ENCODE peak calls at places on chromosomes 4 and X, in eight cellular contexts. V is stimulated activated CD8-positive, alpha-beta memory T cell treated with anti-CD3 and anti-CD28 coated beads, Interleukin-4, amount 100 ng/mL, for 1 hour; S is NCI-H1092; I is iris pigment epithelial cell; U is pons; C is T-helper 1 cell; A is activated CD4-positive, alpha-beta T cell treated with anti-CD3 and anti-CD28 coated beads for 48 hours; D is neuronal stem cell. Q is an unnamed sample.

GRCh38 chr4:147340547-147341225 is 140.2 kb upstream of the EDNRA start:
- DNase-seq in V (no peak), S (no peak), I (peak), U (peak), C (no peak), A (no peak), D (no peak), Q (no peak)

GRCh38 chrX:9851890-9852289 is 65.7 kb downstream of the SHROOM2 start:
- DNase-seq in V (no peak), S (no peak), I (no peak), U (no peak), C (no peak), A (no peak), D (no peak), Q (no peak)

GRCh38 chr4:68388347-68388746 is 38.5 kb upstream of the YTHDC1 start:
- DNase-seq in V (no peak), S (no peak), I (no peak), U (no peak), C (no peak), A (no peak), D (no peak), Q (no peak)

GRCh38 chrX:50812995-50813842 is 775 bp downstream of the SHROOM4 start:
- DNase-seq in V (no peak), S (no peak), I (peak), U (no peak), C (no peak), A (peak), D (peak), Q (no peak)

GRCh38 chrX:107429090-107429489 is 20.4 kb upstream of the FRMPD3 start:
- DNase-seq in V (no peak), S (no peak), I (peak), U (no peak), C (no peak), A (peak), D (no peak), Q (peak)

GRCh38 chr4:48223633-48224295 is 45.9 kb downstream of the TEC start:
- DNase-seq in V (no peak), S (no peak), I (peak), U (no peak), C (no peak), A (no peak), D (no peak), Q (no peak)

GRCh38 chrX:43592597-43592996 is 63.5 kb upstream of the MAOA start:
- DNase-seq in V (no peak), S (no peak), I (peak), U (no peak), C (no peak), A (no peak), D (no peak), Q (no peak)

GRCh38 chr4:175054980-175055379 is 136.8 kb downstream of the ADAM29 start:
- DNase-seq in V (no peak), S (peak), I (no peak), U (no peak), C (no peak), A (no peak), D (no peak), Q (no peak)

GRCh38 chr4:76696109-76696508 is 201.8 kb downstream of the SOWAHB start:
- DNase-seq in V (no peak), S (peak), I (no peak), U (no peak), C (no peak), A (no peak), D (peak), Q (peak)

GRCh38 chr4:4541040-4541631 is 712 bp downstream of the STX18 start:
- DNase-seq in V (no peak), S (no peak), I (peak), U (peak), C (no peak), A (peak), D (no peak), Q (peak)

GRCh38 chrX:109889289-109890006 is 113.5 kb upstream of the TMEM164 start:
- DNase-seq in V (no peak), S (no peak), I (peak), U (peak), C (no peak), A (no peak), D (no peak), Q (no peak)

GRCh38 chr4:13990596-13991589 is 363.4 kb upstream of the BOD1L1 start:
- DNase-seq in V (no peak), S (no peak), I (peak), U (no peak), C (no peak), A (no peak), D (no peak), Q (no peak)

GRCh38 chrX:38796926-38797325 is 4.3 kb upstream of the MID1IP1 start:
- DNase-seq in V (no peak), S (no peak), I (peak), U (no peak), C (no peak), A (no peak), D (no peak), Q (no peak)

GRCh38 chrX:76279007-76279406 is 106.1 kb downstream of the PBDC1 start:
- DNase-seq in V (no peak), S (peak), I (peak), U (peak), C (no peak), A (peak), D (peak), Q (peak)

GRCh38 chr4:12956026-12956425 is 528.1 kb downstream of the RAB28 start:
- DNase-seq in V (no peak), S (no peak), I (no peak), U (no peak), C (no peak), A (no peak), D (no peak), Q (no peak)

GRCh38 chr4:47145630-47146029 is 114.3 kb downstream of the GABRB1 start:
- DNase-seq in V (no peak), S (no peak), I (peak), U (no peak), C (no peak), A (no peak), D (no peak), Q (no peak)

GRCh38 chrX:36422368-36422767 is 502.8 kb downstream of the CFAP47 start:
- DNase-seq in V (no peak), S (no peak), I (no peak), U (no peak), C (no peak), A (no peak), D (no peak), Q (no peak)

GRCh38 chr4:142886566-142886965 is 40.5 kb upstream of the INPP4B start:
- DNase-seq in V (no peak), S (no peak), I (no peak), U (no peak), C (no peak), A (no peak), D (no peak), Q (no peak)

GRCh38 chr4:155960522-155960921 is 6.9 kb upstream of the CTSO start:
- DNase-seq in V (no peak), S (no peak), I (peak), U (peak), C (no peak), A (no peak), D (no peak), Q (peak)

GRCh38 chr4:86117781-86118302 is 242.0 kb downstream of the MAPK10 start:
- DNase-seq in V (no peak), S (no peak), I (peak), U (no peak), C (no peak), A (no peak), D (no peak), Q (no peak)

GRCh38 chr4:93368968-93369367 is 459.6 kb upstream of the ATOH1 start:
- DNase-seq in V (no peak), S (no peak), I (no peak), U (no peak), C (no peak), A (no peak), D (no peak), Q (no peak)

GRCh38 chr4:73801692-73802091 is 34.8 kb upstream of the CXCL6 start:
- DNase-seq in V (no peak), S (no peak), I (no peak), U (no peak), C (no peak), A (no peak), D (no peak), Q (no peak)

GRCh38 chr4:32662803-32663202 is 1942.6 kb downstream of the PCDH7 start:
- DNase-seq in V (no peak), S (no peak), I (no peak), U (no peak), C (no peak), A (no peak), D (no peak), Q (no peak)

GRCh38 chr4:132297346-132297745 is 851.7 kb upstream of the PCDH10 start:
- DNase-seq in V (no peak), S (no peak), I (no peak), U (no peak), C (no peak), A (no peak), D (no peak), Q (no peak)

GRCh38 chr4:76984788-76985211 is 35.2 kb downstream of the SEPTIN11 start:
- DNase-seq in V (no peak), S (no peak), I (peak), U (peak), C (no peak), A (no peak), D (peak), Q (no peak)

GRCh38 chrX:153411255-153411987 is at the start of gene ZFP92:
- DNase-seq in V (no peak), S (no peak), I (peak), U (no peak), C (peak), A (peak), D (no peak), Q (peak)